ENCODE peak calls at places on chromosomes 3 and 15, in five cellular contexts. W is fibroblast of pulmonary artery; V is fibroblast of mammary gland; E is Jurkat, Clone E6-1; P is activated CD8-positive, alpha-beta memory T cell treated with anti-CD3 and anti-CD28 coated beads for 24 hours. L is an unnamed sample.

GRCh38 chr3:99789322-99789721 is 28.3 kb upstream of the CMSS1 start:
- DNase-seq in P (no peak), E (peak; percentile 28), W (peak; percentile 80), V (peak; percentile 78), L (no peak)

GRCh38 chr3:167866321-167866720 is 130.8 kb downstream of the SERPINI1 start:
- DNase-seq in V (no peak), W (no peak), E (no peak), P (no peak), L (no peak)

GRCh38 chr3:146554168-146554760 is 9.9 kb upstream of the PLSCR1 start:
- DNase-seq in V (no peak), W (peak; percentile 44), P (no peak), E (no peak), L (no peak)

GRCh38 chr3:52213005-52213404 is 12.4 kb downstream of the TLR9 start:
- DNase-seq in W (no peak), V (no peak), P (no peak), E (no peak), L (no peak)

GRCh38 chr15:66130496-66131014 is 123.0 kb downstream of the MEGF11 start:
- DNase-seq in V (no peak), W (no peak), P (no peak), E (no peak), L (no peak)

GRCh38 chr3:64244011-64244942 is 19.0 kb upstream of the PRICKLE2 start:
- DNase-seq in E (peak; percentile 49), P (no peak), W (no peak), V (peak; percentile 60), L (peak; percentile 13)

GRCh38 chr3:132788299-132788698 is 66.1 kb upstream of the NPHP3 start:
- DNase-seq in V (peak; percentile 87), E (no peak), P (no peak), W (peak; percentile 89), L (no peak)

GRCh38 chr3:55622116-55622515 is 135.0 kb upstream of the WNT5A start:
- DNase-seq in V (peak; percentile 40), E (no peak), P (no peak), W (no peak), L (no peak)

GRCh38 chr15:63772531-63772930 is 61.2 kb downstream of the HERC1 start:
- DNase-seq in E (no peak), V (no peak), W (peak; percentile 8), P (no peak), L (no peak)

GRCh38 chr15:99014803-99015676 is 7.4 kb upstream of the PGPEP1L start:
- DNase-seq in V (peak; percentile 33), E (peak; percentile 48), W (peak; percentile 31), P (peak; percentile 75), L (peak; percentile 87)

GRCh38 chr3:13213911-13214846 is 140.9 kb upstream of the IQSEC1 start:
- DNase-seq in V (no peak), E (no peak), W (no peak), P (no peak), L (no peak)

GRCh38 chr15:74314897-74315438 is 52.5 kb downstream of the CYP11A1 start:
- DNase-seq in V (no peak), W (no peak), P (peak; percentile 78), E (peak; percentile 91), L (no peak)

GRCh38 chr15:81391657-81392056 is 17.6 kb upstream of the TMC3 start:
- DNase-seq in W (no peak), P (no peak), V (no peak), E (no peak), L (no peak)

GRCh38 chr3:48408823-48409281 is 21.0 kb downstream of the PLXNB1 start:
- DNase-seq in V (no peak), P (peak; percentile 47), E (no peak), W (no peak), L (no peak)

GRCh38 chr15:79942656-79943481 is 28.1 kb downstream of the BCL2A1 start:
- DNase-seq in W (no peak), V (no peak), E (no peak), P (no peak), L (no peak)

GRCh38 chr3:141386611-141387110 is 18.4 kb downstream of the ZBTB38 start:
- DNase-seq in V (peak; percentile 74), W (peak; percentile 81), E (no peak), P (no peak), L (peak; percentile 62)

GRCh38 chr3:83968386-83968785 is 990.4 kb upstream of the CADM2 start:
- DNase-seq in V (no peak), E (no peak), P (no peak), W (no peak), L (no peak)

GRCh38 chr3:39275052-39275451 is 4.8 kb downstream of the CX3CR1 start:
- DNase-seq in P (no peak), E (no peak), V (no peak), W (no peak), L (no peak)

GRCh38 chr3:123194552-123194951 is 7.2 kb upstream of the SEC22A start:
- DNase-seq in E (no peak), V (peak; percentile 6), W (peak; percentile 33), P (no peak), L (no peak)

GRCh38 chr3:135262441-135262840 is 467.4 kb downstream of the EPHB1 start:
- DNase-seq in W (no peak), P (no peak), V (no peak), E (no peak), L (no peak)

GRCh38 chr3:122977645-122978466 is 49.7 kb downstream of the SEMA5B start:
- DNase-seq in P (no peak), E (no peak), W (peak; percentile 64), V (peak; percentile 59), L (no peak)

GRCh38 chr3:197801801-197802504 is 10.9 kb downstream of the LRCH3 start:
- DNase-seq in E (peak; percentile 55), W (peak; percentile 48), V (peak; percentile 53), P (no peak), L (no peak)

GRCh38 chr15:40357723-40358491 is at the start of gene DISP2:
- DNase-seq in P (peak; percentile 93), V (peak; percentile 60), E (peak; percentile 62), W (peak; percentile 76), L (peak; percentile 86)

GRCh38 chr3:96813134-96813819 is 1.1 kb upstream of the EPHA6 start:
- DNase-seq in V (peak; percentile 52), E (peak; percentile 52), W (peak; percentile 63), P (peak; percentile 72), L (peak; percentile 54)

GRCh38 chr3:62622553-62623174 is 249.3 kb upstream of the FEZF2 start:
- DNase-seq in E (peak; percentile 60), W (peak; percentile 81), V (peak; percentile 77), P (no peak), L (no peak)

GRCh38 chr3:101521251-101521701 is 8.3 kb upstream of the SENP7 start:
- DNase-seq in P (no peak), V (no peak), W (no peak), E (peak; percentile 59), L (no peak)

L was measured in GM06990.